ENCODE peak calls at places on chromosomes 4 and X, in seven cellular contexts. W, L, Y, P, C, R and G are unnamed samples.

GRCh38 chrX:10399152-10399741 is 221.1 kb downstream of the MID1 start:
- DNase-seq in P (no peak), L (no peak), Y (no peak), W (no peak), R (no peak), C (no peak), G (no peak)

GRCh38 chr4:152166567-152166966 is 369.3 kb downstream of the FBXW7 start:
- DNase-seq in P (no peak), L (no peak), R (no peak), Y (no peak), C (peak; percentile 37), W (no peak), G (peak; percentile 66)

GRCh38 chr4:76214269-76214628 is 625 bp upstream of the SCARB2 start:
- DNase-seq in W (no peak), Y (no peak), L (no peak), P (no peak), C (no peak), R (no peak), G (no peak)

GRCh38 chr4:6217716-6218381 is 17.5 kb upstream of the JAKMIP1 start:
- DNase-seq in W (no peak), R (no peak), P (no peak), L (peak; percentile 63), Y (no peak), C (no peak), G (no peak)

GRCh38 chr4:54213001-54213400 is 16.1 kb upstream of the PDGFRA start:
- DNase-seq in P (no peak), W (no peak), Y (no peak), R (no peak), L (no peak), C (peak; percentile 30), G (no peak)

GRCh38 chrX:1463581-1464281 is 11.0 kb upstream of the ASMTL start:
- DNase-seq in L (no peak), C (no peak), Y (no peak), W (no peak), P (no peak), R (no peak), G (no peak)

GRCh38 chrX:130829526-130830515 is 73.2 kb downstream of the ENOX2 start:
- DNase-seq in R (no peak), L (no peak), W (no peak), Y (peak; percentile 60), C (no peak), P (no peak), G (no peak)

GRCh38 chrX:139058831-139059495 is 347.4 kb upstream of the FGF13 start:
- DNase-seq in R (no peak), C (peak; percentile 10), Y (no peak), W (no peak), P (no peak), L (no peak), G (no peak)

GRCh38 chrX:24229400-24229879 is 79.9 kb downstream of the ZFX start:
- DNase-seq in C (no peak), Y (no peak), W (no peak), P (no peak), L (no peak), R (no peak), G (no peak)

GRCh38 chr4:155430895-155431467 is 54.2 kb upstream of the MAP9 start:
- DNase-seq in C (no peak), Y (no peak), R (no peak), W (no peak), L (no peak), P (no peak), G (no peak)

GRCh38 chrX:17738002-17738713 is 865 bp downstream of the SCML1 start:
- DNase-seq in R (peak; percentile 56), L (peak; percentile 36), C (peak; percentile 9), Y (no peak), W (no peak), P (peak; percentile 21), G (peak; percentile 48)

GRCh38 chrX:154308108-154308946 is 12.7 kb downstream of the TKTL1 start:
- DNase-seq in Y (peak; percentile 27), C (peak; percentile 51), P (peak; percentile 74), L (no peak), R (peak; percentile 69), W (peak; percentile 37), G (peak; percentile 67)

GRCh38 chrX:139213241-139213709 is 317.3 kb upstream of the F9 start:
- DNase-seq in C (no peak), P (no peak), Y (peak; percentile 13), R (no peak), W (no peak), L (no peak), G (no peak)

GRCh38 chrX:53281321-53281822 is at the start of gene IQSEC2:
- DNase-seq in L (peak; percentile 25), P (no peak), R (peak; percentile 14), C (peak; percentile 77), W (peak; percentile 23), Y (peak; percentile 59), G (peak; percentile 61)

GRCh38 chr4:155854597-155855226 is 11.4 kb downstream of the ASIC5 start:
- DNase-seq in W (no peak), R (no peak), C (peak; percentile 76), Y (no peak), L (no peak), P (no peak), G (peak; percentile 77)

GRCh38 chrX:152878976-152879755 is 18.7 kb upstream of the ZNF185 start:
- DNase-seq in P (no peak), C (no peak), R (no peak), W (no peak), Y (no peak), L (no peak), G (no peak)

GRCh38 chrX:99394450-99394849 is 1015.6 kb downstream of the PCDH19 start:
- DNase-seq in P (no peak), L (no peak), C (no peak), W (peak; percentile 0), Y (no peak), R (no peak), G (peak; percentile 28)

GRCh38 chr4:126991965-126992364 is 640.8 kb upstream of the INTU start:
- DNase-seq in C (no peak), P (no peak), L (no peak), Y (peak; percentile 75), R (no peak), W (no peak), G (no peak)